ENCODE peak calls at places on chromosomes 13 and 19, in four cellular contexts. H is adipocyte; A is CD8-positive, alpha-beta T cell; Z is effector memory CD4-positive, alpha-beta T cell. X is an unnamed sample. For H3K4me1 and H3K27me3, the result is how much of the 10 kb centered on the place peaks cover.

GRCh38 chr19:40831502-40832430 is 18.5 kb downstream of the CYP2A6 start:
- DNase-seq in Z (no peak), H (peak), A (no peak), X (no peak)

GRCh38 chr19:38743394-38744297 is 628 bp downstream of the CAPN12 start:
- DNase-seq in A (no peak), H (no peak), Z (no peak), X (no peak)

GRCh38 chr19:29550896-29551295 is 25.1 kb downstream of the VSTM2B start:
- DNase-seq in A (no peak), Z (no peak), H (no peak), X (no peak)

GRCh38 chr19:10419646-10420443 is 493 bp upstream of the PDE4A start:
- DNase-seq in Z (no peak), H (peak), A (peak), X (peak)

GRCh38 chr13:52118095-52118494 is 10.8 kb downstream of the NEK5 start:
- DNase-seq in A (no peak), Z (no peak), H (no peak), X (no peak)

GRCh38 chr13:95382411-95382810 is 81.2 kb upstream of the ABCC4 start:
- DNase-seq in A (no peak), H (no peak), Z (no peak), X (no peak)

GRCh38 chr13:109412232-109412935 is 374.0 kb downstream of the IRS2 start:
- DNase-seq in A (no peak), Z (no peak), H (peak), X (no peak)

GRCh38 chr19:512548-513365 is 5.5 kb downstream of the TPGS1 start:
- DNase-seq in H (no peak), Z (no peak), A (peak), X (no peak)

GRCh38 chr19:10712754-10713153 is 5.1 kb upstream of the DNM2 start:
- DNase-seq in H (no peak), Z (no peak), A (no peak), X (no peak)

GRCh38 chr19:2055871-2056809 is 5.1 kb upstream of the MKNK2 start:
- DNase-seq in H (peak), Z (no peak), A (no peak), X (no peak)

GRCh38 chr19:1799695-1800342 is 12.3 kb downstream of the ATP8B3 start:
- DNase-seq in Z (no peak), A (no peak), H (no peak), X (no peak)

GRCh38 chr19:8334458-8335342 is 8.4 kb downstream of the KANK3 start:
- DNase-seq in H (peak), Z (no peak), A (no peak), X (peak)

GRCh38 chr19:55091126-55091910 is 15.6 kb downstream of the EPS8L1 start:
- DNase-seq in A (no peak), Z (no peak), H (no peak), X (no peak)

GRCh38 chr13:71866173-71867091 is 572 bp downstream of the DACH1 start:
- DNase-seq in A (peak), Z (no peak), H (peak), X (peak)

GRCh38 chr19:49200238-49200862 is 42.8 kb downstream of the TRPM4 start:
- DNase-seq in A (no peak), H (peak), Z (no peak), X (no peak)

GRCh38 chr13:100197116-100197515 is 108.2 kb downstream of the PCCA start:
- DNase-seq in H (no peak), Z (no peak), A (no peak), X (no peak)

GRCh38 chr13:100196380-100196779 is 107.5 kb downstream of the PCCA start:
- DNase-seq in A (no peak), Z (no peak), H (peak), X (no peak)

GRCh38 chr13:100197591-100198365 is 108.9 kb downstream of the PCCA start:
- DNase-seq in A (no peak), Z (no peak), H (no peak), X (no peak)

GRCh38 chr13:100195568-100195967 is 106.7 kb downstream of the PCCA start:
- DNase-seq in H (no peak), A (no peak), Z (no peak), X (peak)
- H3K4me3 ChIP-seq in H (no peak), A (no peak), Z (no peak), X (no peak)

GRCh38 chr19:30682576-30683536 is 310.7 kb downstream of the ZNF536 start:
- DNase-seq in A (peak), Z (peak), H (peak), X (peak)
- H3K4me1 ChIP-seq in A (under half), Z (under half), H (under half), X (under half)

GRCh38 chr19:41918653-41919244 is 9.5 kb downstream of the ERFL start:
- DNase-seq in Z (no peak), A (no peak), H (no peak), X (no peak)

GRCh38 chr19:41916033-41916424 is 12.2 kb downstream of the ERFL start:
- DNase-seq in A (no peak), Z (no peak), H (no peak), X (no peak)

GRCh38 chr19:41915248-41916032 is 12.8 kb downstream of the ERFL start:
- DNase-seq in Z (no peak), H (no peak), A (no peak), X (no peak)

GRCh38 chr19:41918095-41918494 is 10.2 kb downstream of the ERFL start:
- DNase-seq in Z (no peak), A (no peak), H (no peak), X (no peak)

DNA sequence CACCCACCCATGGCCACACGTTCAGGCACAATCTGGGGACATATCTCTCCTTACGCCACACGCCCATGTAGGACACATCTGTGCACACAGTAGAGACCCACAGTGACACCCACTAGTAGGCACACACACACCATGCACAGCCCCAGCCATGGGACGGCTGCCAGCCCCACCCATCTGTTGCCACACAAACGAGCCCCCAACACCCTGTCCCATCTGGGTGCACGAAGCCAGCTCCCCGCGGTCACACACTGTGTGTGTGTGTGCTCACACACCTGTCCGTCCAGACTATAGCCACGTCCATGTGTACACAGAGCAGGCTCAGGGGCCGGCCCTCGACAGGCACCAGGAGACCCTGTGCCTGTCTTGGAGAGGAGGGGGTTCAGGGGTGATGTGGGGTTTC is 10.6 kb downstream of the ERFL start:
- DNase-seq in Z (no peak), H (no peak), A (no peak), X (no peak)
- H3K27me3 ChIP-seq in Z (under half), H (half or more), A (under half), X (under half)

DNA sequence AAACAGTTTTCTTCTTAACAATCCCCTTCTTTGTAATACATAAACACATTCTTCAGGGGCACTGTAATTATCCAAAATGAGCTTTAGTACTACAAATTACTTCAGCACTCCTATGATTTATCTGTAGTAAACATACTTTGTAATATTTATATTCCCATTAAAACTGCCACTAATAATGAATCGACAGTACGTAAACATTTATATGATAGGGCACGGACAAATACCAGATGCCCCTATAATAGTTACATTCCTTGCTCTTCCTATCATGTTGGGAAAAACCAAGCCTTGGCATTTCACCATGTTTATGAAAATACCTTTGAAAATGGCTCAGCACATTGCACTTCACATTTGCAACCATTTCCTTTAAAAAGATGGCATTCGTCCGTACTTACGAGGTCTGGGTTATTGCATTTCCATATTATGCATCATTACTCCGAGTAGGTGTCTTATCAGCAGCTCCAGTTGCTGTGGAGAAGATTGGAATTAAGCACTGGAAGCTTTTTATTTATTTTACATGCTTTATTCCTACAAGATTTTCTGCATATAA is 1043.4 kb downstream of the DIAPH3 start:
- DNase-seq in A (no peak), Z (no peak), H (no peak), X (no peak)
- H3K4me3 ChIP-seq in A (no peak), Z (no peak), H (no peak), X (no peak)

GRCh38 chr19:3401004-3401768 is 34.8 kb downstream of the NFIC start:
- DNase-seq in A (no peak), Z (no peak), H (no peak), X (no peak)

GRCh38 chr19:3405261-3405653 is 38.9 kb downstream of the NFIC start:
- DNase-seq in A (no peak), Z (no peak), H (no peak), X (no peak)

GRCh38 chr19:3404324-3405260 is 38.2 kb downstream of the NFIC start:
- DNase-seq in A (no peak), H (peak), Z (no peak), X (no peak)

GRCh38 chr19:3403489-3404323 is 37.3 kb downstream of the NFIC start:
- DNase-seq in H (peak), A (no peak), Z (no peak), X (no peak)

GRCh38 chr19:3402631-3403443 is 36.5 kb downstream of the NFIC start:
- DNase-seq in Z (no peak), H (no peak), A (no peak), X (no peak)
- H3K4me1 ChIP-seq in Z (under half), H (under half), A (under half), X (under half)

GRCh38 chr13:20144141-20144850 is 16.6 kb downstream of the GJA3 start:
- DNase-seq in A (no peak), Z (no peak), H (no peak), X (no peak)
- H3K27me3 ChIP-seq in A (under half), Z (under half), H (half or more), X (under half)

X was measured in HAP-1.